ENCODE peak calls at places on chromosome 17, in four cellular contexts. J, T, K and Y are unnamed samples. For H3K9me3, the result is how much of the 10 kb centered on the place peaks cover.

GRCh38 chr17:36722121-36722902 is 120.9 kb downstream of the MRM1 start:
- DNase-seq in T (peak), J (peak), K (peak), Y (peak)

GRCh38 chr17:6346387-6346786 is 88.5 kb downstream of the AIPL1 start:
- DNase-seq in K (no peak), T (no peak), J (no peak), Y (no peak)

GRCh38 chr17:61404702-61405046 is 5.0 kb downstream of the TBX2 start:
- DNase-seq in T (no peak), J (no peak), K (peak), Y (no peak)

GRCh38 chr17:6413073-6413472 is 21.8 kb downstream of the AIPL1 start:
- DNase-seq in J (no peak), T (peak), K (no peak), Y (no peak)

GRCh38 chr17:74715144-74715543 is 2.4 kb upstream of the CD300LF start:
- DNase-seq in T (no peak), J (no peak), K (no peak), Y (no peak)

GRCh38 chr17:78327880-78328279 is 32.0 kb downstream of the SOCS3 start:
- DNase-seq in J (no peak), T (no peak), K (no peak), Y (no peak)

GRCh38 chr17:8941980-8942617 is 23.4 kb downstream of the PIK3R5 start:
- DNase-seq in K (no peak), J (no peak), T (no peak), Y (no peak)

GRCh38 chr17:17545031-17545820 is 46.3 kb downstream of the PEMT start:
- DNase-seq in K (no peak), T (peak), J (peak), Y (no peak)

GRCh38 chr17:80277751-80278671 is 17.4 kb downstream of the RNF213 start:
- DNase-seq in K (peak), J (peak), T (no peak), Y (no peak)

GRCh38 chr17:68682913-68683312 is 81.7 kb upstream of the FAM20A start:
- DNase-seq in K (no peak), T (peak), J (no peak), Y (no peak)

GRCh38 chr17:59410049-59410437 is 78.6 kb downstream of the YPEL2 start:
- DNase-seq in T (no peak), J (no peak), K (no peak), Y (no peak)

GRCh38 chr17:79936661-79937434 is 97.6 kb upstream of the CBX4 start:
- DNase-seq in T (no peak), J (peak), K (peak), Y (peak)

GRCh38 chr17:82006468-82007227 is 16.0 kb downstream of the CENPX start:
- DNase-seq in J (no peak), T (peak), K (no peak), Y (no peak)

GRCh38 chr17:8964801-8965393 is 610 bp downstream of the PIK3R5 start:
- DNase-seq in J (no peak), K (peak), T (no peak), Y (peak)

GRCh38 chr17:19237389-19238166 is 412 bp downstream of the EPN2 start:
- DNase-seq in T (peak), K (peak), J (peak), Y (peak)

GRCh38 chr17:44767493-44767892 is 8.7 kb downstream of the ADAM11 start:
- DNase-seq in K (no peak), T (no peak), J (no peak), Y (no peak)

GRCh38 chr17:55454906-55455474 is 33.4 kb upstream of the MMD start:
- DNase-seq in K (no peak), J (no peak), T (peak), Y (no peak)

GRCh38 chr17:74028717-74029116 is 174.8 kb upstream of the RPL38 start:
- DNase-seq in T (no peak), J (peak), K (no peak), Y (no peak)

GRCh38 chr17:41140360-41141132 is at the start of gene KRTAP4-6:
- DNase-seq in J (no peak), K (no peak), T (peak), Y (no peak)

GRCh38 chr17:46212634-46213435 is 19.6 kb upstream of the KANSL1 start:
- DNase-seq in J (no peak), T (peak), K (no peak), Y (peak)

DNA sequence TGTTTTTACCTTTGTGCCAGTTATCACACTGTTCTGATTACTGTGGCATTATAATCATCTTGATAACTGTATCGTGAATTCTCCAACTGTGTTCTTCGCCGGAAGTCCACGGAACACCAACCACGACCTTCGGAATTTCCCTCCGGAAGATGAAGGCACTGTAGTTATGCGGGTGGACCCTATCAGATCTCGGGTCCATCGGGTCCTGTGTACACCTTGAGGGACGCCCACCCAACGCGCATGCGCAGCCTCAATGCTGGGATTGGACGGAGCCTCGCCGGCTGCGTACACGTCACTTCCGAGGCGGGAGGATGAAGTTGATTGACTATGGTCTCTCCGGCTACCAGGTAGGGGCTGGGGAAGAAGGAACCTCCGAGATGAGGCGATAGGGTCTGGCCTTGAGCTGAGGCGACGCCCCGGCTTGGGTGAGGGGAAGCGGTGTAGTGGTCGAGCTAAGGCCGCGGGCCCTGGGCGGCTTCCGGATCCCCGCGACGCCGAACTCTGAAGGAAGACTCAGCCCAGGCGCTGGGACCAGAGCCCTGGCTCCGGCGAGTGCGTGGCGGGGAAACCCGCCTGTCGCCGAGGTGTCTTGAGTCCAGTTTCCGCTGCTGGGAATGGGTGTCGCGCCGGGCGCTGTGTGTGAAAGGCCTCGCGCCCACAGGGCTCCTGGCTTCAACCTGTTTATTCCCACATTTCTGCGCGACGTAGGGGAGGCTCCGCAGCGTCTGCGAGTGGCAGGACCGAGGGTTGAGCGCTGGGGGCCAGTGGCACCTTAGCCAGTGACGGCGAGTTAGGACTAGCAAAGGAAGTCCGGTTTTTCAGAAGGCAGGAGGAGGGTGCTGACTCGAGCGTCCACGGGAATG is at the start of gene DHRS7B:
- DNase-seq in T (peak), J (peak), K (peak), Y (peak)
- H3K9me3 ChIP-seq in T (under half), J (under half), K (under half), Y (under half)

DNA sequence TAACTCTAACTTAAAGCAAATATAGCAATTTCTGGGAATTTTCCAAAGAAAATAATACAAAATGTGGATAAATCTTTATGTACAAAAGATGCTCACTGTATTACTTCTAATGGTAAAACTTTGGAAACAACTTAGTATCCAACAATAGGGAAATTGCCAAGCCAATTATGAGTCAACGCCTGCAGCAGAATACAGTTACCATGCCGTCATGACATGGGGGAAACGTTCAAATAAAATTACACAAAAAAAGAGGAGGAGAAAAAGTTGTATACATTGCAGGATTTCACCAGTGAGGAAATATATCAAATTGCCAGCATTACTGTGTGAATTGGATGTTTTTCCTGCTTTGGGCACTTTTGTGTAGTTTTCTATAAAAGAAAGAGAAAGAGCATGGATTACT is 469.6 kb downstream of the SOX9 start:
- DNase-seq in J (no peak), K (no peak), T (peak), Y (no peak)
- H3K4me3 ChIP-seq in J (no peak), K (no peak), T (peak), Y (no peak)

GRCh38 chr17:48388955-48389764 is 40.9 kb downstream of the SKAP1 start:
- DNase-seq in J (no peak), T (no peak), K (no peak), Y (no peak)
- H3K9me3 ChIP-seq in J (under half), T (under half), K (under half), Y (under half)

DNA sequence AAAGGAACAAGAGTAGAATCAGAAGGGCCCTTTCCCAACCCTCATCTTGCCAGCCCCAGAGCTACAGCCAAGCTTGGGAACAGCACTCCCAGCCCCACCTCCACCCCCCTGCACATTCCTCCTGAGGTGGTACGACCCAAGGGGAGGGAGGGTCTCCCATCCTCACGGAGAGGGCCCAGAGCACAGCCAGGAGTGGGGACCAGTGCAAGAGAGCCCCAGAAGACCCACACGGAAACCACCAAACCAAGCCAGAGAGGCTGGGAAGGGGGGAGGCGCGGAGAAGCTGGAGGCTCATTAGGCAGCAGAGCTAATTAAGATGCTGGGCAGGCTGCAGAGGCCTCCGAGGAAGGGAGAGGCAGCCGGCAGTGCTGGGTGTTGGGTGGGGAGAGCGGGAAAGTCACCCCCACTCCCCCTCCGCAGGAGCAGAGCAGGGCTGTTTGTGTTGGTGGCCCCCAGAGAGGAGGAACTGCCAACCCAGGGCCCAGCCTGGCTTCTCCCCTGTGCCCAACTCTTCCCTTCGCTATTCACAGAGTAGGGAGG is 2.4 kb downstream of the CACNB1 start:
- DNase-seq in K (no peak), T (peak), J (no peak), Y (no peak)
- H3K4me3 ChIP-seq in K (no peak), T (peak), J (peak), Y (no peak)

GRCh38 chr17:35298639-35299038 is 55.8 kb downstream of the SLFN5 start:
- DNase-seq in K (no peak), T (no peak), J (no peak), Y (no peak)
- H3K9me3 ChIP-seq in K (under half), T (under half), J (under half), Y (under half)

GRCh38 chr17:39809221-39809620 is 54.9 kb downstream of the IKZF3 start:
- DNase-seq in K (no peak), J (no peak), T (no peak), Y (no peak)

GRCh38 chr17:39810939-39811728 is 53.0 kb downstream of the IKZF3 start:
- DNase-seq in K (no peak), J (no peak), T (no peak), Y (no peak)

GRCh38 chr17:39813631-39814030 is 50.5 kb downstream of the IKZF3 start:
- DNase-seq in K (no peak), T (no peak), J (peak), Y (no peak)

GRCh38 chr17:39814497-39814896 is 49.6 kb downstream of the IKZF3 start:
- DNase-seq in T (no peak), K (no peak), J (no peak), Y (no peak)

GRCh38 chr17:39812466-39812865 is 51.6 kb downstream of the IKZF3 start:
- DNase-seq in K (peak), T (no peak), J (no peak), Y (no peak)
- H3K4me3 ChIP-seq in K (no peak), T (no peak), J (no peak), Y (no peak)